ENCODE peak calls at places on chromosomes 3 and 15, in ten cellular contexts. X is neural progenitor cell, I is heart left ventricle, L is left ventricle myocardium inferior, P is OCI-LY7, S is IMR-90, F is lower lobe of right lung, C is mesendoderm, Y is cardiac muscle cell, K is iPS DF 6.9. T is an unnamed sample.

GRCh38 chr15:95485367-95485766 is 845.1 kb upstream of the NR2F2 start:
- DNase-seq in F (no peak), Y (no peak), X (no peak), K (no peak), C (no peak), I (no peak), P (no peak), L (no peak), S (no peak), T (no peak)

GRCh38 chr3:187719628-187720336 is 17.4 kb upstream of the RTP2 start:
- DNase-seq in X (peak; percentile 21), L (no peak), P (no peak), Y (no peak), C (no peak), S (no peak), K (no peak), F (peak; percentile 44), I (no peak), T (no peak)

GRCh38 chr3:99549918-99550603 is 88.3 kb upstream of the COL8A1 start:
- DNase-seq in Y (no peak), I (no peak), C (no peak), X (no peak), L (no peak), K (no peak), P (no peak), S (peak; percentile 66), F (no peak), T (no peak)

GRCh38 chr15:48624700-48625099 is 20.8 kb downstream of the FBN1 start:
- DNase-seq in Y (no peak), F (no peak), S (no peak), K (no peak), P (no peak), X (no peak), L (no peak), C (no peak), I (no peak), T (no peak)

GRCh38 chr3:110533089-110533488 is 538.5 kb upstream of the NECTIN3 start:
- DNase-seq in C (no peak), X (no peak), S (peak; percentile 78), K (no peak), I (no peak), F (no peak), L (no peak), P (no peak), Y (no peak), T (no peak)

GRCh38 chr3:185371683-185372082 is 8.7 kb downstream of the MAP3K13 start:
- DNase-seq in C (peak; percentile 74), S (no peak), F (no peak), Y (no peak), L (no peak), K (no peak), X (peak; percentile 7), P (no peak), I (no peak), T (no peak)

GRCh38 chr15:75648156-75649000 is 666 bp downstream of the SNX33 start:
- DNase-seq in P (no peak), S (no peak), Y (peak; percentile 59), L (peak; percentile 50), X (peak; percentile 88), F (peak; percentile 68), K (no peak), C (peak; percentile 82), I (no peak), T (no peak)

GRCh38 chr3:46454606-46455005 is 10.1 kb downstream of the LTF start:
- DNase-seq in L (no peak), X (no peak), C (no peak), S (no peak), I (no peak), Y (no peak), K (no peak), F (no peak), P (no peak), T (no peak)

GRCh38 chr15:56931674-56932507 is 13.4 kb downstream of the TCF12 start:
- DNase-seq in K (no peak), P (peak; percentile 11), I (no peak), S (no peak), C (no peak), Y (peak; percentile 13), F (no peak), L (no peak), X (no peak), T (peak; percentile 41)

GRCh38 chr15:56929389-56929788 is 10.9 kb downstream of the TCF12 start:
- DNase-seq in C (no peak), Y (no peak), L (no peak), I (no peak), F (no peak), S (peak; percentile 81), X (no peak), P (no peak), K (no peak), T (peak; percentile 35)

GRCh38 chr15:56933420-56934210 is 15.2 kb downstream of the TCF12 start:
- DNase-seq in S (no peak), Y (no peak), C (no peak), X (no peak), K (no peak), L (no peak), F (no peak), P (no peak), I (no peak), T (no peak)

GRCh38 chr15:56929933-56930332 is 11.5 kb downstream of the TCF12 start:
- DNase-seq in P (no peak), S (no peak), C (no peak), I (no peak), F (no peak), Y (no peak), X (no peak), L (no peak), K (no peak), T (no peak)

DNA sequence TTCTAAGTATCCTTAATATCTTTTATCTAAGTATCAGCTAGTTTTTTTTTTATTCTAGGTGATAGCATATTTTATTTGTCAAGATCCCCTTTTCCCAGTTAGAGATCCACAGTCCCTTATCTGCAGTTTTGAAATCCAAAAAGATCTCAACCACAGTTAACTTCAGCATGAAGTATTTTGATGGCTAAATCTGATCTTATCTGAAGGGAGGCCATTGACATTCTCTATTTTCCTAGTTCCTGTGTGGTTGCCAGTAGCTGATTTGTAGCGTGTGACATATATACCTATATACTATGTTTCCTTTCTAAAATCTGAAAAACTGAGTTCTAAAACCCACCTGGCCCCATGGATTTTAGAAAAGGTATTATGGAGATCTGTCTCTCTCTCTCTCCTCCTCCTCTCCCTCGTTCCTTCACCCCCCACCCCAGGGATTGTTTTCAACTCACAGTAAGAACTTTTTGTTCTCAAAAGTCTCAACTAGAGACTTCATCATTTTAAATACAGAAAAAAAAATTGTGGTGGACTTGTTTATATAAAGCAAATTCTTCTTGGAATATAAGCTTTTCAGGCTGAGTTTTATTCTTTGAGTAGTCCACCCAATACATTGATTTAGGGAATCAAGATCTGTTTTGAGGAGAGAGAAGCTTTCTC is 12.3 kb downstream of the TCF12 start:
- DNase-seq in X (no peak), L (no peak), I (no peak), S (peak; percentile 22), C (no peak), K (no peak), F (no peak), P (no peak), Y (no peak), T (no peak)
- H3K36me3 ChIP-seq in X (peaks cover 1% of the 10 kb centered on the region), L (no peaks in the 10 kb centered on the region), I (peaks cover 5% of the 10 kb centered on the region), S (peaks cover 6% of the 10 kb centered on the region), C (no peaks in the 10 kb centered on the region), K (no peaks in the 10 kb centered on the region), F (no peaks in the 10 kb centered on the region), P (peaks cover 86% of the 10 kb centered on the region), Y (no peaks in the 10 kb centered on the region), T (peaks cover 25% of the 10 kb centered on the region)

GRCh38 chr3:25782636-25782937 is 656 bp downstream of the NGLY1 start:
- DNase-seq in F (no peak), X (no peak), L (no peak), I (no peak), Y (no peak), P (no peak), K (no peak), C (no peak), S (no peak), T (no peak)
- H3K4me3 ChIP-seq in F (peak overlapping the region; percentile 84), X (peak overlapping the region; percentile 93), L (peak overlapping the region; percentile 95), I (peak overlapping the region; percentile 74), Y (peak overlapping the region; percentile 85), P (peak overlapping the region; percentile 90), K (peak overlapping the region; percentile 95), C (peak overlapping the region; percentile 83), S (peak overlapping the region; percentile 85), T (peak overlapping the region; percentile 96)

GRCh38 chr3:150631515-150632221 is 28.5 kb downstream of the SELENOT start:
- DNase-seq in C (peak; percentile 23), I (no peak), L (no peak), P (no peak), S (no peak), F (no peak), X (no peak), Y (no peak), K (no peak), T (no peak)

GRCh38 chr3:150623945-150624344 is 20.8 kb downstream of the SELENOT start:
- DNase-seq in F (no peak), S (peak; percentile 18), L (no peak), K (no peak), X (no peak), I (no peak), P (no peak), C (no peak), Y (no peak), T (no peak)

GRCh38 chr3:150627557-150627956 is 24.4 kb downstream of the SELENOT start:
- DNase-seq in S (peak; percentile 40), X (no peak), L (no peak), F (no peak), C (no peak), P (no peak), I (no peak), Y (peak; percentile 14), K (no peak), T (no peak)

DNA sequence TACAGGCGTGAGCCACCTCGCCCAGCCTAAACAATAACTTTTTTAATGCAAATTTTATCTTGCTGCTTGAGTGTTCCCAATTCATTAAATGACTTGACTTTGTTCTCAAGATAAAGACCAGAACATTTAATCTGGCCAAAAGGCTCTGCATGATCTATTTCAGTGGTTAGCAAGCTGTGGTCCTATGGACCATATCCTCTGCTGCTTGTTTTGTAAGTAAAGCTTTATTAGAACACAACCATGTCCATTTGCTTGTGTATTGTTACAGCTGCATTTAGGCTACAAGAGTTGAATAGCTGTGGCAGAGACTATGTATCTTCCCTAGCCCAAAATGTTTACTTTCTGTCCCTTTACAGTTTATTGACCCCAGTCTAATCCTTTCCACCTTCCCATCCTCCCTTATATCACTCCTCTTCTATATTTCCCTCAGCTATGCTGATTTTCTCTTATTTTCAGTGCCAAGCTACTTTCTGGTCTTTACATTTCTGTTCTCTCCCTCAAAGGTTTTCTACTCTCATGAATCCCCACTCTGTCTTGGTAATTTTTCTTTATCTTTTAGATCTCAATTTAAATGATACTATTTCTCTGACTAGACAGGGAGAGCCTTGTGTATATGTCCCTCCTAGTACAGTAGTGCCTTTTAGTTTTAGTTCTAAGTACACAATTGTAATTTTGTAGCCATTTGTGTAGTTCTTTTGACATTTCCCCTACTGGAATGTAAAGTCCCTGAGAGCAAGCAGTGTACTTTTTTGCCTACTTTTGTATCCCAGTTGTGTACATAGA is 23.2 kb downstream of the SELENOT start:
- DNase-seq in L (no peak), Y (no peak), I (no peak), F (no peak), C (no peak), P (no peak), X (no peak), K (no peak), S (no peak), T (no peak)
- H3K36me3 ChIP-seq in L (peaks cover 65% of the 10 kb centered on the region), Y (peaks cover 35% of the 10 kb centered on the region), I (peaks cover 70% of the 10 kb centered on the region), F (peaks cover 71% of the 10 kb centered on the region), C (no peaks in the 10 kb centered on the region), P (peaks cover 98% of the 10 kb centered on the region), X (peaks cover 24% of the 10 kb centered on the region), K (no peaks in the 10 kb centered on the region), S (peaks cover 9% of the 10 kb centered on the region), T (peaks cover 36% of the 10 kb centered on the region)

GRCh38 chr3:136959599-136959998 is 1.8 kb downstream of the IL20RB start:
- DNase-seq in K (no peak), L (no peak), P (no peak), X (no peak), S (no peak), C (no peak), F (no peak), Y (no peak), I (no peak), T (no peak)
- H3K4me3 ChIP-seq in K (no peak overlapping the region), L (no peak overlapping the region), P (no peak overlapping the region), X (no peak overlapping the region), S (no peak overlapping the region), C (no peak overlapping the region), F (no peak overlapping the region), Y (no peak overlapping the region), I (no peak overlapping the region), T (no peak overlapping the region)